ENCODE peak calls at places on chromosomes 7 and 10, in eight cellular contexts. Y is GM13976, N is NCI-H748 treated with DMSO at 0.1 percent for 48 hours, J is choroid plexus epithelial cell, T is IMR-90, M is NCI-H460, U is posterior vena cava, G is ELR. A is an unnamed sample.

GRCh38 chr10:6669269-6669859 is 89.3 kb upstream of the PRKCQ start:
- DNase-seq in Y (peak), N (peak), J (peak), T (peak), M (peak), U (no peak), G (peak), A (peak)

GRCh38 chr10:46073564-46073963 is 27.5 kb upstream of the MSMB start:
- DNase-seq in Y (no peak), N (no peak), J (no peak), T (no peak), M (no peak), U (no peak), G (no peak), A (no peak)

GRCh38 chr10:63003816-63004453 is 129.2 kb upstream of the NRBF2 start:
- DNase-seq in Y (no peak), N (no peak), J (peak), T (no peak), M (peak), U (no peak), G (peak), A (peak)

GRCh38 chr7:4642468-4643203 is 39.5 kb upstream of the FOXK1 start:
- DNase-seq in Y (no peak), N (no peak), J (no peak), T (no peak), M (no peak), U (no peak), G (no peak), A (no peak)

GRCh38 chr10:70652761-70653657 is 19.3 kb upstream of the ADAMTS14 start:
- DNase-seq in Y (no peak), N (no peak), J (peak), T (peak), M (no peak), U (no peak), G (peak), A (no peak)

GRCh38 chr7:80450621-80451308 is 61.1 kb downstream of the GNAT3 start:
- DNase-seq in Y (no peak), N (no peak), J (peak), T (peak), M (no peak), U (no peak), G (peak), A (no peak)

GRCh38 chr7:18518555-18518954 is 23.0 kb downstream of the HDAC9 start:
- DNase-seq in Y (no peak), N (no peak), J (no peak), T (no peak), M (no peak), U (no peak), G (no peak), A (no peak)

GRCh38 chr7:150451097-150451793 is 815 bp downstream of the GIMAP8 start:
- DNase-seq in Y (peak), N (no peak), J (no peak), T (no peak), M (no peak), U (peak), G (no peak), A (peak)

GRCh38 chr7:94971051-94971867 is 63.9 kb downstream of the PPP1R9A start:
- DNase-seq in Y (no peak), N (no peak), J (no peak), T (no peak), M (no peak), U (no peak), G (peak), A (no peak)

GRCh38 chr10:29304259-29305030 is 15.6 kb downstream of the LYZL1 start:
- DNase-seq in Y (peak), N (peak), J (peak), T (peak), M (peak), U (no peak), G (peak), A (peak)

GRCh38 chr7:134031835-134032617 is 95.1 kb upstream of the LRGUK start:
- DNase-seq in Y (no peak), N (no peak), J (peak), T (peak), M (no peak), U (no peak), G (peak), A (no peak)

GRCh38 chr7:105013283-105013817 is 655 bp upstream of the KMT2E start:
- DNase-seq in Y (peak), N (peak), J (peak), T (peak), M (peak), U (peak), G (peak), A (peak)